ENCODE peak calls at places on chromosome 7, in seven cellular contexts. N is hepatocyte, S is GM23248, R is PC-9, P is PC-3, Z is GM23338, Y is SK-N-SH. A is an unnamed sample. For H3K9me2, the result is how much of the 10 kb centered on the place peaks cover.

GRCh38 chr7:27181795-27182275 is 3.2 kb downstream of the HOXA11 start:
- DNase-seq in N (no peak), S (peak), R (no peak), P (no peak), Z (no peak), Y (no peak), A (no peak)

GRCh38 chr7:90599892-90600555 is 3.9 kb downstream of the CDK14 start:
- DNase-seq in N (no peak), S (peak), R (no peak), P (no peak), Z (no peak), Y (peak), A (no peak)

GRCh38 chr7:123635551-123636359 is 19.9 kb upstream of the LMOD2 start:
- DNase-seq in N (peak), S (peak), R (no peak), P (peak), Z (peak), Y (peak), A (peak)

GRCh38 chr7:39407139-39407538 is 159.1 kb upstream of the YAE1 start:
- DNase-seq in N (peak), S (no peak), R (no peak), P (no peak), Z (no peak), Y (no peak), A (no peak)

GRCh38 chr7:97064972-97065587 is 40.4 kb upstream of the DLX5 start:
- DNase-seq in N (peak), S (peak), R (peak), P (peak), Z (peak), Y (peak), A (peak)

GRCh38 chr7:6178273-6179029 is 94.0 kb downstream of the CYTH3 start:
- DNase-seq in N (no peak), S (no peak), R (no peak), P (no peak), Z (no peak), Y (no peak), A (no peak)

GRCh38 chr7:25314094-25314708 is 85.9 kb upstream of the NPVF start:
- DNase-seq in N (peak), S (no peak), R (no peak), P (no peak), Z (no peak), Y (no peak), A (no peak)

GRCh38 chr7:76225379-76225778 is 23.7 kb downstream of the SRRM3 start:
- DNase-seq in N (peak), S (peak), R (no peak), P (peak), Z (peak), Y (no peak), A (peak)

GRCh38 chr7:41029072-41029492 is 673.8 kb downstream of the INHBA start:
- DNase-seq in N (peak), S (peak), R (peak), P (peak), Z (no peak), Y (no peak), A (no peak)

GRCh38 chr7:94883676-94884075 is 23.7 kb upstream of the PPP1R9A start:
- DNase-seq in N (no peak), S (no peak), R (no peak), P (no peak), Z (no peak), Y (no peak), A (no peak)

GRCh38 chr7:28081016-28081415 is 99.6 kb downstream of the JAZF1 start:
- DNase-seq in N (no peak), S (no peak), R (no peak), P (no peak), Z (peak), Y (peak), A (no peak)

GRCh38 chr7:112594397-112594796 is 113.6 kb downstream of the LSMEM1 start:
- DNase-seq in N (peak), S (peak), R (no peak), P (no peak), Z (no peak), Y (peak), A (no peak)

GRCh38 chr7:102859084-102859798 is 53.6 kb upstream of the LRRC17 start:
- DNase-seq in N (no peak), S (peak), R (no peak), P (no peak), Z (no peak), Y (no peak), A (no peak)

GRCh38 chr7:114765331-114766125 is 156.4 kb upstream of the MDFIC start:
- DNase-seq in N (no peak), S (peak), R (no peak), P (peak), Z (no peak), Y (no peak), A (no peak)

GRCh38 chr7:4080013-4080412 is 602.1 kb upstream of the FOXK1 start:
- DNase-seq in N (no peak), S (no peak), R (no peak), P (no peak), Z (no peak), Y (no peak), A (no peak)

GRCh38 chr7:128094111-128094570 is 62.9 kb upstream of the LRRC4 start:
- DNase-seq in N (no peak), S (no peak), R (no peak), P (no peak), Z (no peak), Y (no peak), A (no peak)

GRCh38 chr7:156612930-156613329 is 27.6 kb upstream of the RNF32 start:
- DNase-seq in N (no peak), S (no peak), R (no peak), P (no peak), Z (no peak), Y (no peak), A (peak)

GRCh38 chr7:128829391-128830166 is 627 bp upstream of the FLNC start:
- DNase-seq in N (peak), S (peak), R (no peak), P (peak), Z (peak), Y (peak), A (no peak)

GRCh38 chr7:42432644-42433043 is 195.6 kb upstream of the GLI3 start:
- DNase-seq in N (peak), S (no peak), R (no peak), P (no peak), Z (no peak), Y (no peak), A (no peak)

GRCh38 chr7:159310457-159311171 is 165.9 kb upstream of the VIPR2 start:
- DNase-seq in N (peak), S (no peak), R (no peak), P (no peak), Z (no peak), Y (no peak), A (no peak)

GRCh38 chr7:38000272-38000671 is 79.8 kb downstream of the EPDR1 start:
- DNase-seq in N (no peak), S (peak), R (no peak), P (no peak), Z (no peak), Y (no peak), A (no peak)

GRCh38 chr7:149306854-149307253 is 44.9 kb downstream of the ZNF783 start:
- DNase-seq in N (no peak), S (no peak), R (no peak), P (no peak), Z (no peak), Y (no peak), A (no peak)
- H3K9me2 ChIP-seq in N (under half), S (under half), R (under half), P (under half), Z (under half), Y (under half), A (under half)

GRCh38 chr7:36747251-36747968 is 23.1 kb upstream of the AOAH start:
- DNase-seq in N (peak), S (peak), R (no peak), P (no peak), Z (no peak), Y (no peak), A (no peak)

GRCh38 chr7:36747969-36748574 is 23.8 kb upstream of the AOAH start:
- DNase-seq in N (no peak), S (no peak), R (no peak), P (no peak), Z (no peak), Y (no peak), A (peak)

GRCh38 chr7:36742911-36743775 is 18.8 kb upstream of the AOAH start:
- DNase-seq in N (no peak), S (no peak), R (no peak), P (no peak), Z (no peak), Y (no peak), A (no peak)

GRCh38 chr7:36749282-36749960 is 25.1 kb upstream of the AOAH start:
- DNase-seq in N (peak), S (no peak), R (no peak), P (no peak), Z (no peak), Y (no peak), A (no peak)

DNA sequence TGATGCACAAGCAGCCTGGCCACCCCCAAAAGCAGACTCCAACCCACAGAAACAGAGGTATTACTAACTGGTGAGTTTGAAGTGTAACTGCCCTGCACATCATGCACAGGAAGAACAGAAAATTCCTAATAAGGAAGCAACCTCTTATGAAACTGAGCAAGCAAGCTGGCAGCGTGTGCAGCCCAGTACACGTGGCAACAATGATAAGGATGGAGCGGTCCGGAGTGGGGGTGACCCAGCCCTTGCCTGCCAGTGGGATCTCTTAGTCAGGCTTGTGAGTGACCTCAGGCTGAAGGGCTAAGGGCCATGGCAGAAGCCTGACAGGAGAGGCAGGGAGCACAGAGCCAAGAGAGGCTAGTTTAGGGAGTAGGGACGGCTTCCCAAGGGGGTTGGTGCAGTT is 22.1 kb upstream of the AOAH start:
- DNase-seq in N (peak), S (no peak), R (no peak), P (no peak), Z (no peak), Y (no peak), A (no peak)
- H2AFZ ChIP-seq in N (no peak), S (no peak), R (no peak), P (no peak), Z (no peak), Y (no peak), A (no peak)

DNA sequence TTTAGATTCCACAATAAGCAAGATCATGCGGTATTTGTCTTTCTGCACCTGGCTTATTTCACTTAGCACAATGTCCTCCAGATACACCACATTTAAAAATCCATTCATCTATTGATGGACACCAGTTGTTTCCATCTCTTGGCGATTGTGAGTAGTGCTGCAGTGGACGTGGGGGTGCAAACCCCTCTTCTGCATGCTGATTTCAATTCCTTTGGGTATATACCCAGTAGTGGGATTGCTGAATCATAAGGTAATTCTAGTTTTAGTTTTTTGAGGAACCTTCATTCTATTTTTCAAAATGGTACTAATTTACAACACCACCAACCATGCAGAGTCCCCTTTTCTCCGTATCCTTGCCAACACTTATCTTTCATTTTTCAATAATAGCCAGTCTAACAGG is 2.0 kb upstream of the ASB10 start:
- DNase-seq in N (no peak), S (no peak), R (no peak), P (no peak), Z (no peak), Y (no peak), A (no peak)
- H3K9me2 ChIP-seq in N (under half), S (under half), R (under half), P (under half), Z (under half), Y (under half), A (under half)

DNA sequence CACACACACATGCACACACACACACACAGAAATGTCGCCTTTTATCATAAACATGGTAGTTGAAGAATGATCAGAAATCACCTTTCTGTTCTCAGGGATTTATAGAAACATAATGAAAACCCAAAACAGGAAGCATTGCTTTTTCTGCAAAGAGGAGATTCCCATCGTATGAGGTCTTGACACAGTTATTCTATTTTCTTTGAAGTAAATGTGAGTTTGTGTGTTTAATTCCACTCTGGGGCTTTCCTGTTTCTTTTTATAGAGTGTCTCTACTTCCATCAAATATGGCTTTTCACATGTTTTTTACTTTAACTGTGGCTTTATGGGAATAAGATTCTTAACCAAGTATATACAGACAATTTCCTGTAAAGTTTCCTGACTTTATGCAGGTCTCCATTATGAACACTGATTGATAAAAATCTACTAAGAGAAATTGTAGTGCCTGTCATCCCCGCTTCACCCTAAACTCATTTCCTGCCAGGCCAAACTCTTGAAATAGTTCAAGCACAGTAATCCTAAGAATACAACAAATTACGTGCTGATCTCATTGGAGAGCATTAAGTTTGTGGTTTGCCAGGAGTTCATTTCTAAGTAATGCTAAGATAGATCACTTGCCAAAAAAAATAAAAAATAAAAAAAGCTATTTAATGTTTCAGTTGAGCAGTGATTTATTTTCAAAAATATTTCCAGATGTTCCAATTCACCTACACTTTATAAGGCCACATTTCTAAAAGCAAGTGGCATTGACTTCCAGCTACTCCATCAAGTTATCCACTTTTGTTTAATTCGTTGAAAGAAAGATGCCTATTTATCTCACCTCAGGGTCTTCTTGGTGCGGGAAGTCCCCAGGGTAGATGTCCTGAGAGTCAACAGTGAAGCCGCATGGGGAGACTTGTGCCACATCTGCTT is 52.3 kb upstream of the SEC61G start:
- DNase-seq in N (no peak), S (peak), R (no peak), P (peak), Z (no peak), Y (no peak), A (no peak)
- H2AFZ ChIP-seq in N (no peak), S (peak), R (peak), P (peak), Z (no peak), Y (no peak), A (no peak)

A was measured in MM.1S.